ENCODE peak calls at places on chromosomes 6 and 20, in five cellular contexts. K, X, D, I and H are unnamed samples.

GRCh38 chr6:51526049-51526448 is 561.4 kb downstream of the PKHD1 start:
- DNase-seq in K (no peak), D (no peak), I (no peak), X (no peak), H (no peak)

GRCh38 chr20:43183526-43183925 is 6.2 kb downstream of the PTPRT start:
- DNase-seq in I (no peak), X (no peak), K (no peak), D (no peak), H (no peak)

GRCh38 chr6:85594197-85594930 is 706 bp upstream of the SNX14 start:
- DNase-seq in D (no peak), K (peak; percentile 13), X (no peak), I (no peak), H (no peak)

GRCh38 chr6:21137708-21138358 is 455.7 kb upstream of the SOX4 start:
- DNase-seq in D (no peak), X (no peak), I (no peak), K (no peak), H (no peak)

GRCh38 chr20:44736170-44737021 is 9.3 kb upstream of the KCNK15 start:
- DNase-seq in I (peak; percentile 94), D (no peak), K (peak; percentile 64), X (no peak), H (no peak)

GRCh38 chr6:43887340-43887858 is 117.4 kb downstream of the VEGFA start:
- DNase-seq in I (no peak), D (no peak), K (no peak), X (no peak), H (no peak)

GRCh38 chr20:32560989-32561830 is 23.9 kb downstream of the NOL4L start:
- DNase-seq in K (no peak), D (no peak), I (no peak), X (peak; percentile 56), H (no peak)

GRCh38 chr6:157227202-157228166 is 95.8 kb downstream of the TMEM242 start:
- DNase-seq in X (no peak), D (no peak), K (no peak), I (no peak), H (peak; percentile 34)

GRCh38 chr20:17786221-17786718 is 86.5 kb downstream of the BANF2 start:
- DNase-seq in X (no peak), K (no peak), D (peak; percentile 33), I (no peak), H (no peak)